ENCODE peak calls at places on chromosome 4, in nine cellular contexts. R is mucosa of descending colon, F is psoas muscle, W is adrenal gland, T is suprapubic skin, J is gastrocnemius medialis, A is A549, O is pancreas, E is fibroblast of lung. U is an unnamed sample.
A peak's percentile ranks its signal among the peaks of the same experiment; 100 is the strongest.

GRCh38 chr4:113049421-113050355 is at the start of gene ANK2:
- DNase-seq in E (peak; percentile 15), O (no peak), J (no peak), A (no peak), R (no peak), F (no peak), W (peak; percentile 76), T (no peak), U (no peak)

GRCh38 chr4:41647368-41647767 is 101.2 kb downstream of the PHOX2B start:
- DNase-seq in O (no peak), R (no peak), T (no peak), A (no peak), F (no peak), J (no peak), W (no peak), E (no peak), U (no peak)

GRCh38 chr4:40199999-40200880 is 3.4 kb downstream of the RHOH start:
- DNase-seq in R (no peak), O (peak; percentile 21), F (no peak), A (no peak), J (no peak), W (no peak), T (no peak), E (no peak), U (peak; percentile 28)

GRCh38 chr4:129641179-129641578 is 545.2 kb downstream of the C4orf33 start:
- DNase-seq in F (peak; percentile 14), E (peak; percentile 51), T (no peak), O (peak; percentile 23), R (no peak), A (peak; percentile 44), W (peak; percentile 72), J (peak; percentile 22), U (peak; percentile 14)

GRCh38 chr4:102022343-102022742 is 231.8 kb downstream of the BANK1 start:
- DNase-seq in J (no peak), T (no peak), O (no peak), R (no peak), W (no peak), F (no peak), A (no peak), E (no peak), U (no peak)

GRCh38 chr4:150673793-150674192 is 91.8 kb downstream of the MAB21L2 start:
- DNase-seq in W (no peak), R (no peak), F (no peak), J (no peak), A (no peak), T (no peak), E (no peak), O (no peak), U (no peak)

GRCh38 chr4:53192017-53192416 is 173.8 kb downstream of the SCFD2 start:
- DNase-seq in J (no peak), R (no peak), F (no peak), T (no peak), E (no peak), O (no peak), W (no peak), A (no peak), U (no peak)

GRCh38 chr4:132530846-132531245 is 618.2 kb upstream of the PCDH10 start:
- DNase-seq in R (no peak), J (no peak), W (no peak), T (no peak), E (peak; percentile 1), O (no peak), A (no peak), F (no peak), U (no peak)

GRCh38 chr4:11908712-11909111 is 480.0 kb upstream of the HS3ST1 start:
- DNase-seq in F (no peak), E (no peak), J (no peak), T (no peak), A (no peak), R (no peak), W (no peak), O (no peak), U (no peak)

GRCh38 chr4:78370625-78371372 is 180.8 kb upstream of the ANXA3 start:
- DNase-seq in O (no peak), W (no peak), A (no peak), T (no peak), E (no peak), R (no peak), J (no peak), F (no peak), U (no peak)

GRCh38 chr4:789571-790465 is 36.1 kb downstream of the CPLX1 start:
- DNase-seq in R (no peak), W (no peak), F (no peak), E (no peak), J (no peak), T (no peak), O (no peak), A (no peak), U (no peak)

GRCh38 chr4:177699365-177700213 is 257.4 kb upstream of the AGA start:
- DNase-seq in E (peak; percentile 70), W (no peak), T (no peak), R (no peak), O (no peak), F (no peak), A (peak; percentile 7), J (no peak), U (no peak)

GRCh38 chr4:26178874-26179273 is 141.9 kb upstream of the RBPJ start:
- DNase-seq in J (peak; percentile 59), W (peak; percentile 23), R (no peak), E (peak; percentile 65), F (peak; percentile 21), O (no peak), T (no peak), A (no peak), U (peak; percentile 40)

GRCh38 chr4:3262208-3263052 is 13.5 kb downstream of the MSANTD1 start:
- DNase-seq in T (no peak), F (no peak), E (no peak), R (no peak), W (peak; percentile 4), J (peak; percentile 10), O (no peak), A (no peak), U (no peak)

GRCh38 chr4:151199496-151200190 is 77.3 kb upstream of the PRSS48 start:
- DNase-seq in T (no peak), F (no peak), E (no peak), O (no peak), R (no peak), A (no peak), W (no peak), J (peak; percentile 31), U (no peak)

GRCh38 chr4:69639542-69639941 is at the start of gene UGT2A2:
- DNase-seq in T (no peak), J (no peak), O (no peak), F (no peak), A (no peak), R (no peak), W (no peak), E (no peak), U (no peak)
- TF ChIP-seq CTCF in T (no peak), J (no peak), O (no peak), F (no peak), A (no peak), R (no peak), W (no peak), E (no peak), U (no peak)

GRCh38 chr4:1998296-1998695 is 10.5 kb downstream of the NELFA start:
- DNase-seq in E (no peak), A (no peak), J (no peak), F (no peak), O (no peak), W (no peak), T (no peak), R (no peak), U (no peak)

GRCh38 chr4:1996866-1997611 is 11.7 kb downstream of the NELFA start:
- DNase-seq in O (no peak), J (no peak), E (no peak), R (no peak), F (no peak), T (no peak), W (no peak), A (no peak), U (no peak)

GRCh38 chr4:1993169-1993516 is 15.6 kb downstream of the NELFA start:
- DNase-seq in R (no peak), E (no peak), O (no peak), T (no peak), A (no peak), W (no peak), J (no peak), F (no peak), U (no peak)

GRCh38 chr4:1994935-1995334 is 13.8 kb downstream of the NELFA start:
- DNase-seq in R (no peak), J (no peak), W (no peak), T (no peak), A (no peak), O (no peak), E (no peak), F (no peak), U (no peak)

DNA sequence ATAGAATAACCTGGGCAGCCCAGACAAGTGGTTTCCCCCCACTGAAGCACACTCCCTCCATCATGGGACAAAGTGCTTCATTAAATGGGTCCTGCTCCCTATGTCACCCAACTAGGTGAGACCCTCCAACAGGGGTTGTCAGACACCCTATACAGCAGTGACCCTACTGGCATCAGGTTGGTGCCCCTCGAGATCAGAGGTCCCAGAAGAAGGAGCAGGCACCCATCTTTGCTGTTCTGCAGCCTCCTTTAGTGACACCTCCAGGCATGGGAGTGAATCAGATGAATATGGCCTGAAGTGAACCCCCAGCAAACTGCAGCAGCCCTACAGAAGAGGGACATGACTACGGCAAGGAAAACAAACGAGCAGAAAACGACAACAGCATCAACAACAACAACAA is 11.1 kb downstream of the NELFA start:
- DNase-seq in F (no peak), W (no peak), E (no peak), J (no peak), A (no peak), R (no peak), T (no peak), O (no peak), U (no peak)
- H3K9me3 ChIP-seq in F (no peaks in the 10 kb centered on the region), W (no peaks in the 10 kb centered on the region), E (no peaks in the 10 kb centered on the region), J (no peaks in the 10 kb centered on the region), A (peaks cover 8% of the 10 kb centered on the region), R (peaks cover 3% of the 10 kb centered on the region), T (peaks cover 5% of the 10 kb centered on the region), O (no peaks in the 10 kb centered on the region), U (no peaks in the 10 kb centered on the region)

DNA sequence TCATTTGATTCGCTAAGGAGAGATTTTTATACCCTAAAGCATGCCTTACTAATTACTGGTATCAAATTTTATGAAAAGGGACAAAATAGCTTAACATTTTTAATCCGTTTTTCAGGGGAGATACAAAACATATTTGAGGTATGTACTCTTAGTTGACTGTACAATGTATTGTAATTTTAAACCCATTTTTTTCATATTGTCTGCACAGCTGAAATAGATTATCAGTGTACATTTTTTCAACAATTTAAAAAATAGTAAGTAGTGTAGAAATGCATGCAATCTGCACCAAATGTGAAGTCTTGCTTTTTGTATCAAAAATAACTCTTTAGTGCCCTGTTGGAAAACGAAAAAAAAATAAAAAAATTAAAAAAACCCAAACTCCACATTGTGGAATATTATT is 82.2 kb downstream of the TENM3 start:
- DNase-seq in A (no peak), R (no peak), O (no peak), E (no peak), J (no peak), W (no peak), F (no peak), T (no peak), U (no peak)
- H3K4me1 ChIP-seq in A (no peaks in the 10 kb centered on the region), R (no peaks in the 10 kb centered on the region), O (no peaks in the 10 kb centered on the region), E (no peaks in the 10 kb centered on the region), J (no peaks in the 10 kb centered on the region), W (no peaks in the 10 kb centered on the region), F (no peaks in the 10 kb centered on the region), T (no peaks in the 10 kb centered on the region), U (no peaks in the 10 kb centered on the region)

DNA sequence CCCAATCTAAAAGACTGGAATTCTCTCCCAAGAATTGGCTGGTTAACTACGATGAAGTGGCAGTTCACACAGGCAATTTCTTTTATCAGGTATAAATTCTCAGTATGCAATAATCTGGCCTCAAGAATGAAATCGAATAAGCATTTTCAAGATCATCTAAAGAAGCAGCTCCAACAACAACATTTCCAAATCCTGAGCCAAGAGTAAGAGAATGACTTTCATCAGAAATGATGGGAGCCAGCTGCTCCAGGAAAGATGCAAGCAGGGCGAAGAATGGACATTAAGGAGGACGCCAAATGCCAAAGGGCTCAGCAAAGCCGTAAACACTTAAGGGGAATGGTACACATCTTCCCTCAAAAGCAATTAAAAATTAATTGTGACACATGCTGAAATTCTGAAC is 12.0 kb downstream of the ADAMTS3 start:
- DNase-seq in F (no peak), T (no peak), R (no peak), O (no peak), A (no peak), W (no peak), J (no peak), E (peak; percentile 48), U (no peak)
- TF ChIP-seq CTCF in F (no peak), T (no peak), R (no peak), O (no peak), A (no peak), W (no peak), J (no peak), E (no peak), U (no peak)

U was measured in uterus.